ENCODE peak calls at places on chromosome 21, in six cellular contexts. E is left ventricle myocardium inferior, S is dorsolateral prefrontal cortex, B is cardiac fibroblast, A is foreskin fibroblast, N is fibroblast of lung. F is an unnamed sample.
A peak's percentile ranks its signal among the peaks of the same experiment; 100 is the strongest.

GRCh38 chr21:34603002-34603709 is 11.8 kb downstream of the RCAN1 start:
- DNase-seq in E (peak; percentile 82), S (peak; percentile 87), B (peak; percentile 77), A (peak; percentile 89), N (peak; percentile 79), F (peak; percentile 68)

GRCh38 chr21:33801424-33802405 is 113.9 kb downstream of the ATP5PO start:
- DNase-seq in E (no peak), S (no peak), B (peak; percentile 20), A (peak; percentile 85), N (peak; percentile 43), F (peak; percentile 97)

GRCh38 chr21:33023574-33024277 is 2.0 kb upstream of the OLIG2 start:
- DNase-seq in E (no peak), S (peak; percentile 64), B (no peak), A (peak; percentile 20), N (no peak), F (no peak)

GRCh38 chr21:35097525-35097924 is 48.4 kb upstream of the RUNX1 start:
- DNase-seq in E (no peak), S (no peak), B (no peak), A (no peak), N (no peak), F (no peak)

GRCh38 chr21:36323032-36323431 is 3.0 kb downstream of the MORC3 start:
- DNase-seq in E (no peak), S (no peak), B (peak; percentile 39), A (peak; percentile 34), N (no peak), F (peak; percentile 28)

GRCh38 chr21:33789697-33790096 is 125.9 kb downstream of the ATP5PO start:
- DNase-seq in E (no peak), S (no peak), B (peak; percentile 72), A (peak; percentile 36), N (peak; percentile 51), F (peak; percentile 23)

GRCh38 chr21:33299181-33299752 is 25.5 kb upstream of the IFNAR1 start:
- DNase-seq in E (no peak), S (no peak), B (peak; percentile 24), A (no peak), N (no peak), F (peak; percentile 86)

GRCh38 chr21:41390043-41390639 is 28.3 kb downstream of the MX2 start:
- DNase-seq in E (no peak), S (no peak), B (no peak), A (no peak), N (no peak), F (no peak)

GRCh38 chr21:33836408-33836807 is 79.2 kb downstream of the ATP5PO start:
- DNase-seq in E (no peak), S (no peak), B (no peak), A (no peak), N (no peak), F (no peak)

GRCh38 chr21:26554365-26554764 is 18.7 kb downstream of the CYYR1 start:
- DNase-seq in E (no peak), S (no peak), B (no peak), A (no peak), N (no peak), F (no peak)

GRCh38 chr21:32653326-32653901 is 41.2 kb upstream of the CFAP298 start:
- DNase-seq in E (no peak), S (no peak), B (peak; percentile 42), A (peak; percentile 41), N (peak; percentile 19), F (peak; percentile 27)

GRCh38 chr21:39658066-39658465 is 45.3 kb downstream of the B3GALT5 start:
- DNase-seq in E (no peak), S (no peak), B (no peak), A (no peak), N (no peak), F (no peak)

GRCh38 chr21:36111238-36111637 is 23.6 kb upstream of the CBR3 start:
- DNase-seq in E (no peak), S (no peak), B (no peak), A (no peak), N (no peak), F (no peak)

GRCh38 chr21:35016071-35016470 is 33.0 kb downstream of the RUNX1 start:
- DNase-seq in E (no peak), S (no peak), B (no peak), A (no peak), N (no peak), F (no peak)

GRCh38 chr21:36422279-36423098 is 37.3 kb downstream of the CHAF1B start:
- DNase-seq in E (peak; percentile 37), S (no peak), B (peak; percentile 88), A (peak; percentile 69), N (peak; percentile 63), F (peak; percentile 76)

GRCh38 chr21:40620386-40621145 is 226.4 kb downstream of the DSCAM start:
- DNase-seq in E (no peak), S (no peak), B (no peak), A (peak; percentile 1), N (no peak), F (no peak)

GRCh38 chr21:32994305-32994704 is 31.4 kb upstream of the OLIG2 start:
- DNase-seq in E (no peak), S (no peak), B (peak; percentile 53), A (peak; percentile 57), N (peak; percentile 39), F (peak; percentile 40)

GRCh38 chr21:22657786-22658185 is 1659.6 kb downstream of the NCAM2 start:
- DNase-seq in E (no peak), S (no peak), B (no peak), A (no peak), N (no peak), F (no peak)

GRCh38 chr21:19340303-19340702 is 936.7 kb upstream of the TMPRSS15 start:
- DNase-seq in E (no peak), S (no peak), B (no peak), A (no peak), N (no peak), F (no peak)

GRCh38 chr21:26840912-26841311 is 4.3 kb downstream of the ADAMTS1 start:
- DNase-seq in E (peak; percentile 57), S (no peak), B (peak; percentile 82), A (peak; percentile 95), N (peak; percentile 86), F (peak; percentile 94)

GRCh38 chr21:35281946-35282345 is 232.8 kb upstream of the RUNX1 start:
- DNase-seq in E (no peak), S (no peak), B (no peak), A (no peak), N (no peak), F (no peak)

GRCh38 chr21:32456497-32456918 is 44.0 kb downstream of the EVA1C start:
- DNase-seq in E (no peak), S (no peak), B (peak; percentile 79), A (peak; percentile 75), N (peak; percentile 83), F (peak; percentile 69)

GRCh38 chr21:27572681-27573080 is 605.8 kb upstream of the ADAMTS5 start:
- DNase-seq in E (no peak), S (no peak), B (peak; percentile 90), A (peak; percentile 89), N (peak; percentile 75), F (no peak)

GRCh38 chr21:34640858-34641257 is 25.9 kb upstream of the RCAN1 start:
- DNase-seq in E (no peak), S (no peak), B (peak; percentile 84), A (peak; percentile 71), N (peak; percentile 54), F (peak; percentile 33)

GRCh38 chr21:32844653-32845443 is 73.3 kb upstream of the PAXBP1 start:
- DNase-seq in E (no peak), S (no peak), B (peak; percentile 92), A (peak; percentile 89), N (peak; percentile 48), F (peak; percentile 82)

GRCh38 chr21:32782698-32783097 is 11.1 kb upstream of the PAXBP1 start:
- DNase-seq in E (no peak), S (no peak), B (peak; percentile 5), A (peak; percentile 15), N (no peak), F (no peak)

GRCh38 chr21:31442339-31442738 is 98.3 kb upstream of the TIAM1 start:
- DNase-seq in E (no peak), S (no peak), B (no peak), A (no peak), N (no peak), F (no peak)
- TF ChIP-seq CTCF in E (no peak), S (no peak), B (no peak), A (no peak), N (no peak), F (no peak)

DNA sequence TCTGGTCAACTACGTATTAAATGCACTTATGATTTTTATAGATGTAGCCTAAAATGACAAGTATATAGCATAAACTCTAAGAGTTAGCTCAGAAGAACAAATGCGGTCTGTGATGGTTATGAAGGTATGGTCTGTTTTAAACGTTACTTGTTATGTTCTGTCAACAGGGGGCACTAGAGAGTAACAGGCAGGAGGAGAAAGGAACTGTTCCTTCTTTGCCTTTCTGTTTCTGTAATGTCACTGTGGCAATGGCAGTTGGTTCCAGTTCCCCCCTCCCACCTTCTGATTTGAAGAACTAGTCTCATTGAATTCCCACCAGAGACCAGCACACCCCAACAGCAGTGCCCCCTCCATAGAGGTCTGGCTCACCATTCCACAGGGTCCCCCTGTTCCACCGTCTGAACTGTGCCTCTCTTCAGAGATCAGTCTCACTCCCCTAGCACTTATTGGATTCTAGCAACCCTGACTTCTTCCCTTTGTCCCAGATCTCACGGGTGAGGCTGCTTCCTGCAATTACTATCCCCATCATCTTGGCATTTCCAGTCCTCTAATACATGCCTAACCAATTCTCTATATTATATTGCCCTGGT is 14.0 kb downstream of the KRTAP24-1 start:
- DNase-seq in E (no peak), S (no peak), B (peak; percentile 0), A (no peak), N (no peak), F (peak; percentile 32)
- TF ChIP-seq CTCF in E (no peak), S (no peak), B (no peak), A (peak; percentile 6), N (no peak), F (no peak)

DNA sequence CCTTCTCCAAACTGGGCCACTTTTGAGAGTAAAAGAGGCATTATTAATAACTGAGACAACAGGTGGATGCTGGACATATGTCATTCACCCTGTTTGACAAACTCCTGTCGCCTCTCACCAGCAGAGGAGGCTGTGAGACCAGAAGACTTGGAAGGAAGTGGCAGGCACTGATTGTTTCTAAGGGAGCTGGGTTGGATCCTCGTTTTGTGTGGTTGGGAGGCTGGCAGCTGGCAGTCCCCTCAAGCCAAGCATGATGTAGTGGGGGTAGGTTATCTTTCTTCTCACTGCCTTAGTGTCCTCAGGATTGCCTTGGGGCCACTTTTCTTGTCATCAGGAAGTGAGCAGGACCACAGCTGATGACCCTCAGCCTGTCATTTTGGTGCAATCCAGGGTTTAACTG is 86.5 kb upstream of the KCNJ15 start:
- DNase-seq in E (no peak), S (no peak), B (peak; percentile 59), A (peak; percentile 53), N (peak; percentile 15), F (peak; percentile 68)
- TF ChIP-seq CTCF in E (peak; percentile 61), S (no peak), B (peak; percentile 65), A (peak; percentile 25), N (peak; percentile 37), F (peak; percentile 38)

GRCh38 chr21:44594406-44594916 is 2.2 kb upstream of the KRTAP10-6 start:
- DNase-seq in E (no peak), S (no peak), B (no peak), A (no peak), N (no peak), F (no peak)

GRCh38 chr21:44598031-44598430 is 2.4 kb upstream of the KRTAP10-7 start:
- DNase-seq in E (no peak), S (no peak), B (no peak), A (no peak), N (no peak), F (peak; percentile 11)

GRCh38 chr21:44593598-44594405 is 1.5 kb upstream of the KRTAP10-6 start:
- DNase-seq in E (no peak), S (no peak), B (no peak), A (peak; percentile 9), N (no peak), F (no peak)

GRCh38 chr21:44599264-44600029 is 950 bp upstream of the KRTAP10-7 start:
- DNase-seq in E (no peak), S (no peak), B (no peak), A (no peak), N (no peak), F (no peak)

GRCh38 chr21:44596068-44596725 is 3.9 kb upstream of the KRTAP10-6 start:
- DNase-seq in E (no peak), S (no peak), B (peak; percentile 18), A (peak; percentile 19), N (no peak), F (no peak)
- TF ChIP-seq CTCF in E (no peak), S (no peak), B (no peak), A (no peak), N (no peak), F (no peak)